ENCODE peak calls at places on chromosome 20, in six cellular contexts. P is mesenchymal stem cell, U is mesendoderm, I is neuronal stem cell, E is H1, L is H9. G is an unnamed sample.

GRCh38 chr20:61778485-61778863 is 287.2 kb downstream of the TAF4 start:
- DNase-seq in L (no peak), P (no peak), I (no peak), E (no peak), U (no peak), G (no peak)

GRCh38 chr20:4891997-4892396 is 109.3 kb downstream of the SLC23A2 start:
- DNase-seq in P (no peak), L (no peak), U (no peak), I (no peak), E (no peak), G (no peak)

GRCh38 chr20:62161347-62161746 is 17.8 kb downstream of the SS18L1 start:
- DNase-seq in L (no peak), U (no peak), P (no peak), E (no peak), I (no peak), G (peak; percentile 65)

GRCh38 chr20:39835040-39835842 is 853.8 kb downstream of the MAFB start:
- DNase-seq in P (no peak), U (no peak), E (no peak), L (no peak), I (no peak), G (no peak)

GRCh38 chr20:59572515-59572914 is 31.8 kb upstream of the PHACTR3 start:
- DNase-seq in I (no peak), L (no peak), E (no peak), P (no peak), U (no peak), G (no peak)

GRCh38 chr20:41387433-41387832 is 20.8 kb upstream of the EMILIN3 start:
- DNase-seq in U (peak; percentile 61), L (peak; percentile 65), I (no peak), P (no peak), E (no peak), G (no peak)

GRCh38 chr20:24915892-24916291 is 33.2 kb upstream of the CST7 start:
- DNase-seq in L (no peak), E (peak; percentile 30), I (no peak), U (no peak), P (no peak), G (no peak)

GRCh38 chr20:6418732-6419131 is 295.9 kb upstream of the FERMT1 start:
- DNase-seq in P (peak; percentile 62), I (no peak), E (no peak), U (no peak), L (no peak), G (peak; percentile 43)

GRCh38 chr20:41466836-41467619 is 100.4 kb upstream of the EMILIN3 start:
- DNase-seq in L (no peak), E (no peak), U (no peak), P (no peak), I (no peak), G (no peak)

GRCh38 chr20:8049321-8049720 is 29.8 kb upstream of the TMX4 start:
- DNase-seq in U (no peak), I (no peak), L (no peak), P (no peak), E (no peak), G (no peak)

GRCh38 chr20:58216334-58216733 is 12.1 kb downstream of the ANKRD60 start:
- DNase-seq in E (no peak), L (no peak), U (no peak), I (no peak), P (no peak), G (peak; percentile 19)

GRCh38 chr20:43507150-43508080 is at the start of gene L3MBTL1:
- DNase-seq in U (peak; percentile 73), L (peak; percentile 83), E (peak; percentile 84), I (peak; percentile 65), P (peak; percentile 36), G (peak; percentile 23)

GRCh38 chr20:5178046-5178445 is 51.2 kb downstream of the CDS2 start:
- DNase-seq in E (no peak), U (no peak), L (no peak), I (no peak), P (no peak), G (no peak)

GRCh38 chr20:10218536-10219451 is at the start of gene SNAP25:
- DNase-seq in I (peak; percentile 87), E (peak; percentile 87), P (peak; percentile 93), L (peak; percentile 90), U (peak; percentile 97), G (peak; percentile 90)

GRCh38 chr20:24942679-24943078 is 6.4 kb upstream of the CST7 start:
- DNase-seq in P (no peak), L (no peak), I (no peak), U (no peak), E (peak; percentile 20), G (no peak)

GRCh38 chr20:3763691-3764601 is 3.6 kb downstream of the ADISSP start:
- DNase-seq in P (no peak), L (no peak), U (no peak), I (no peak), E (no peak), G (no peak)

GRCh38 chr20:37392441-37393195 is 46.7 kb downstream of the SRC start:
- DNase-seq in P (no peak), U (peak; percentile 70), I (no peak), L (no peak), E (no peak), G (no peak)

GRCh38 chr20:58113706-58114105 is 114.7 kb downstream of the ANKRD60 start:
- DNase-seq in I (no peak), P (no peak), L (peak; percentile 9), U (no peak), E (no peak), G (no peak)

GRCh38 chr20:42739692-42740091 is 450.0 kb downstream of the PTPRT start:
- DNase-seq in L (no peak), U (no peak), I (no peak), P (no peak), E (no peak), G (no peak)

GRCh38 chr20:45221076-45221475 is at the start of gene SEMG2:
- DNase-seq in I (no peak), L (no peak), P (no peak), E (no peak), U (no peak), G (no peak)

GRCh38 chr20:25314497-25315417 is 66.9 kb downstream of the PYGB start:
- DNase-seq in E (no peak), I (no peak), L (no peak), U (no peak), P (no peak), G (no peak)

GRCh38 chr20:33285861-33286495 is 3.0 kb downstream of the BPIFB1 start:
- DNase-seq in U (no peak), I (no peak), E (no peak), L (no peak), P (no peak), G (no peak)

GRCh38 chr20:43658723-43659419 is 8.0 kb upstream of the MYBL2 start:
- DNase-seq in I (no peak), P (no peak), E (no peak), U (no peak), L (no peak), G (no peak)

GRCh38 chr20:32930181-32930580 is 71.5 kb downstream of the EFCAB8 start:
- DNase-seq in U (no peak), I (no peak), P (no peak), L (no peak), E (no peak), G (no peak)

GRCh38 chr20:10660661-10661060 is 13.1 kb downstream of the JAG1 start:
- DNase-seq in L (no peak), I (no peak), P (peak; percentile 35), E (no peak), U (peak; percentile 57), G (no peak)

GRCh38 chr20:38298768-38299288 is 5.1 kb upstream of the BPI start:
- DNase-seq in I (no peak), U (no peak), E (no peak), P (no peak), L (no peak), G (peak; percentile 48)

GRCh38 chr20:45893831-45894230 is 2.7 kb downstream of the CTSA start:
- DNase-seq in P (no peak), I (no peak), U (peak; percentile 14), L (no peak), E (no peak), G (no peak)

DNA sequence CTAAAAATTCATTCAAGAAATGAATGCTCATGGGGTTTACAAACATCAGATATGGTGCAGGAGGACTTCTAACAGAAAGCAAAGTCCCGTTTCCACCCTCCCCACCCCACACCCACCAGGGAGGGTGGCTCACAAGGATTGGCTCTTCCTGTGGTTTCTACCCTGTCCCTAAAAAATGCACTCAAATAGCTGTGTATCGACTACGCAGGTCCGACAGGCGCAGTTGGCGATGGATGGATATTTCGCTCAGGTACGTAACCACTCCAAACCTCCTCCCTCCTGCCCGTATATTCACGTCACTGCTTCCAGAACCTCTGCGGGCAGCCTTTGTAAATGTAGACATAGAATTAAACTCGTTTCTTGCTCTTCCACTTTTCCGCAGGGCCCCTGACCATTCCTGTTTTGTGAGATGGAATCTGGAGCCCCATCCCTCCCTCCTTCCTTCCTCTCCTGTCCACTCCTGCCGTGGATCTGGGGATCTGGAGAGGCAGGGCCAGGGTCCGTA is 264.3 kb downstream of the BMP7 start:
- DNase-seq in L (no peak), U (no peak), P (no peak), E (no peak), I (no peak), G (no peak)
- H2BK120ac ChIP-seq in L (no peak overlapping the region), U (no peak overlapping the region), P (no peak overlapping the region), E (no peak overlapping the region), I (no peak overlapping the region), G (no peak overlapping the region)

GRCh38 chr20:57070296-57070695 is 196.1 kb downstream of the BMP7 start:
- DNase-seq in L (no peak), E (no peak), U (no peak), P (no peak), I (no peak), G (no peak)
- H2BK120ac ChIP-seq in L (no peak overlapping the region), E (no peak overlapping the region), U (no peak overlapping the region), P (no peak overlapping the region), I (no peak overlapping the region), G (no peak overlapping the region)

DNA sequence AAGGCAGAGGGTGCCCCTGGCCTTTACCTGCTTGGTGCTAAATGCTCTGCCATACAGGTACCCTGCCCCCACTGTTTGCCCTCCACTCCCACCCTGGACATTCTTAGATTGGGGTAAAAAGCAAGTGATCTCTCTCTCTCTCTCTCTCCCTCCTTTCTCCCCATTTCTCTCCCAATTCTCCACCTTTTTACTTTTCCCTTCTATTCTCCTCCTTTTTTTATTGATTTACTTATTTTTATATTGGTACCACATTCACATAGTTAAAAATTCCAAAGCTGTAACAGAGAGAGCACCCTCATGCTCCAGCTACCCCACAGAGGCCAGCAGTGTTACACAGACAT is 37.7 kb upstream of the ID1 start:
- DNase-seq in P (no peak), L (no peak), I (no peak), E (no peak), U (no peak), G (no peak)
- H2BK120ac ChIP-seq in P (no peak overlapping the region), L (no peak overlapping the region), I (no peak overlapping the region), E (no peak overlapping the region), U (no peak overlapping the region), G (no peak overlapping the region)

GRCh38 chr20:50219520-50220086 is 29.0 kb downstream of the CEBPB start:
- DNase-seq in U (no peak), L (no peak), E (no peak), I (no peak), P (no peak), G (no peak)

GRCh38 chr20:50218987-50219435 is 28.4 kb downstream of the CEBPB start:
- DNase-seq in I (no peak), L (no peak), P (no peak), E (no peak), U (no peak), G (no peak)

GRCh38 chr20:50215917-50216316 is 25.3 kb downstream of the CEBPB start:
- DNase-seq in I (no peak), U (no peak), E (no peak), L (no peak), P (no peak), G (no peak)

GRCh38 chr20:50216543-50217206 is 26.0 kb downstream of the CEBPB start:
- DNase-seq in I (no peak), L (no peak), E (no peak), P (no peak), U (peak; percentile 39), G (no peak)

GRCh38 chr20:50217207-50217949 is 26.7 kb downstream of the CEBPB start:
- DNase-seq in E (no peak), U (no peak), P (no peak), I (no peak), L (no peak), G (no peak)
- H2BK120ac ChIP-seq in E (no peak overlapping the region), U (no peak overlapping the region), P (no peak overlapping the region), I (no peak overlapping the region), L (no peak overlapping the region), G (peak overlapping the region; percentile 15)

G was measured in IMR-90.